ENCODE peak calls at places on chromosomes 1 and 21, in four cellular contexts. C is fibroblast of lung, Z is cardiac fibroblast, W is esophagus muscularis mucosa. H is an unnamed sample.

GRCh38 chr1:29297476-29297875 is 61.2 kb downstream of the PTPRU start:
- DNase-seq in C (peak), W (no peak), Z (no peak), H (no peak)

GRCh38 chr1:172746091-172746949 is 87.4 kb downstream of the FASLG start:
- DNase-seq in W (no peak), C (peak), Z (peak), H (peak)

GRCh38 chr1:183480971-183481431 is 8.7 kb downstream of the SMG7 start:
- DNase-seq in W (no peak), C (peak), Z (peak), H (no peak)

GRCh38 chr1:116201921-116202320 is 90.7 kb downstream of the MAB21L3 start:
- DNase-seq in C (peak), Z (no peak), W (no peak), H (no peak)

GRCh38 chr1:111726311-111726710 is 12.9 kb downstream of the INKA2 start:
- DNase-seq in Z (no peak), C (no peak), W (peak), H (no peak)

GRCh38 chr1:232704694-232705680 is 75.1 kb upstream of the SIPA1L2 start:
- DNase-seq in C (peak), W (no peak), Z (peak), H (peak)

GRCh38 chr1:245463392-245464165 is 308.8 kb downstream of the KIF26B start:
- DNase-seq in C (no peak), W (no peak), Z (no peak), H (no peak)

GRCh38 chr1:101237229-101237837 is 514 bp downstream of the S1PR1 start:
- DNase-seq in W (no peak), Z (peak), C (peak), H (peak)

GRCh38 chr1:162003061-162003824 is 20.4 kb downstream of the OLFML2B start:
- DNase-seq in C (peak), Z (peak), W (no peak), H (peak)

GRCh38 chr1:25565188-25565591 is 21.8 kb downstream of the LDLRAP1 start:
- DNase-seq in W (no peak), Z (no peak), C (peak), H (no peak)

GRCh38 chr1:1181129-1181937 is 7.7 kb downstream of the TTLL10 start:
- DNase-seq in Z (no peak), W (no peak), C (no peak), H (no peak)

GRCh38 chr1:80988896-80989295 is 811.8 kb upstream of the ADGRL2 start:
- DNase-seq in C (peak), Z (peak), W (no peak), H (no peak)

GRCh38 chr1:24557711-24558121 is 1.8 kb downstream of the NCMAP start:
- DNase-seq in Z (no peak), C (no peak), W (no peak), H (no peak)

GRCh38 chr1:246012271-246012854 is 494.7 kb downstream of the SMYD3 start:
- DNase-seq in C (peak), Z (peak), W (no peak), H (no peak)

GRCh38 chr1:246690100-246690499 is 34.1 kb upstream of the SCCPDH start:
- DNase-seq in Z (no peak), W (no peak), C (no peak), H (no peak)

GRCh38 chr1:167491586-167492408 is 26.5 kb downstream of the CD247 start:
- DNase-seq in W (no peak), Z (no peak), C (no peak), H (no peak)

GRCh38 chr1:46617108-46617694 is 590 bp upstream of the MOB3C start:
- DNase-seq in Z (no peak), C (no peak), W (no peak), H (no peak)

GRCh38 chr1:27668808-27669723 is 2.9 kb downstream of the IFI6 start:
- DNase-seq in Z (peak), W (no peak), C (peak), H (no peak)

GRCh38 chr1:240683576-240683975 is 71.6 kb upstream of the GREM2 start:
- DNase-seq in C (no peak), W (no peak), Z (no peak), H (no peak)

GRCh38 chr1:55823521-55824296 is 608.5 kb upstream of the USP24 start:
- DNase-seq in Z (peak), W (no peak), C (peak), H (peak)

GRCh38 chr1:184085667-184086066 is 34.1 kb downstream of the TSEN15 start:
- DNase-seq in Z (no peak), W (no peak), C (no peak), H (no peak)

GRCh38 chr21:45855248-45855801 is 126.2 kb upstream of the COL6A1 start:
- DNase-seq in Z (no peak), W (no peak), C (no peak), H (no peak)

DNA sequence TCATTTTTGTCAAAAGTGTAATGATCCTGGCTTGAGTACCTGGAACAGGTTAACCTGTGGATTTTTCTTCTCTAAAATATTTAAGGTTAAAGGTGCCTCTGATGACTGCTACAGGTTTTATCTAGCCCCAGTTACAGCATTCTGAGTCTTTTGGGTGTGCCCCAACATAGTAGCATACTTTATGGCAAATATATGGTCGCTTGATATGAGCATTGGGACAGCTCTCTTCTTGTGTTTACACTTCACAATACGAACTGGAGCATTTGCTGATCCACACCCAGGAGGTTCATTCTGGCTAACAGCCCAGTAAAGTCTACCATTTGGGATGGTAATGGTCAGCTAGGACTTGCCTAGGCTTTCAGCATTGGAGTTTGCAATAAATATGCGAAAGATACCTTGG is 101.2 kb downstream of the DISP1 start:
- DNase-seq in Z (no peak), W (no peak), C (no peak), H (no peak)
- H3K4me3 ChIP-seq in Z (no peak), W (no peak), C (no peak), H (no peak)

DNA sequence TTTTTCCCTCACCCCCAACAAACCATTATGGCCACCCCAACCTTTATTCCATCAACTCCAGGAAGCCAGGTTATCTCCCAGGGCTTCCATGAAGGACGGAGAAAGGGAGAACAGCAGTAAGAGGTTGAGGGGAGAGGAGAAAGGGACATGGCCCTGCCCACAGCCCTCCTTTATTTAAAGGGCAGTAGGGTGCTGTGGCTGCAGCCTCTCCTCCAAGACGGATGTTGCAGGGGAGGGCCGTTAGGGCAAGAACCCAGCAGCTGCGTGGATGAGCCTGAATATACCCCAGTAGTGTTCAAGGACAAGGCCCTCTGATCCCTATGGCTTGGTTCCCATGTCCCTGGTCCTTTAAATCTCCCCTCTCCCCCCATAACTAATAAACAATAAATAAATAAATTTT is 5.9 kb downstream of the RXFP4 start:
- DNase-seq in C (no peak), W (no peak), Z (no peak), H (no peak)
- H3K4me3 ChIP-seq in C (no peak), W (no peak), Z (no peak), H (no peak)

DNA sequence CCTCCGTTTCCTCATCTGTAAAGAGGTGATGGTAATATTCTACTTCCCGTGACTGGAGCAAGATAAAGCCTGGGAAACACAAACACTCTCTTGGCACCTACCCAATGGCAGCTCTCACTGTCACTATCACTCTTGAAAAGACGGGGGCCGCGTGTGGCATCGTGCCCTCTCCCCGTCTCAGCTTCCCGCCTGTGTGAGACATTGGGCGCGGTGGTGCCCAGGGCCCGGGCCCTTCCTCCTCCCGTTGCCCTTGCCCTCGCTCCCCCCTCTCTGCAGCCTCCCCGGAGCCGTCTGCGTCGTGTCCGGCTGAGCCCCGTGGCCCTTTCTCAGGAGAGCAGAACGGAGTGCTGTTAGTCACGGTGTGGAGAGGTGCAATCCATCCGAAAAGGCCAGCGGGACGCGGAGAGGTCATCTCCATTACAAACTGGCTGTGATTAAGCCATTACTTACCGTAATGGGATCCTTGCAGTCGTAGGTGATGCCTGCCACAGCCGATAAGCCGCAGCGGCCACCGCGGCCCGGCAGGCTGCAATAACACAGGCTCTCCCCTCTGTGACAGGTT is 156.4 kb upstream of the ZC3H12A start:
- DNase-seq in Z (no peak), W (no peak), C (no peak), H (no peak)
- H3K4me3 ChIP-seq in Z (no peak), W (no peak), C (no peak), H (no peak)

GRCh38 chr1:92481598-92482403 is 4.9 kb downstream of the GFI1 start:
- DNase-seq in C (no peak), W (no peak), Z (no peak), H (no peak)
- H3K4me3 ChIP-seq in C (peak), W (peak), Z (peak), H (peak)

DNA sequence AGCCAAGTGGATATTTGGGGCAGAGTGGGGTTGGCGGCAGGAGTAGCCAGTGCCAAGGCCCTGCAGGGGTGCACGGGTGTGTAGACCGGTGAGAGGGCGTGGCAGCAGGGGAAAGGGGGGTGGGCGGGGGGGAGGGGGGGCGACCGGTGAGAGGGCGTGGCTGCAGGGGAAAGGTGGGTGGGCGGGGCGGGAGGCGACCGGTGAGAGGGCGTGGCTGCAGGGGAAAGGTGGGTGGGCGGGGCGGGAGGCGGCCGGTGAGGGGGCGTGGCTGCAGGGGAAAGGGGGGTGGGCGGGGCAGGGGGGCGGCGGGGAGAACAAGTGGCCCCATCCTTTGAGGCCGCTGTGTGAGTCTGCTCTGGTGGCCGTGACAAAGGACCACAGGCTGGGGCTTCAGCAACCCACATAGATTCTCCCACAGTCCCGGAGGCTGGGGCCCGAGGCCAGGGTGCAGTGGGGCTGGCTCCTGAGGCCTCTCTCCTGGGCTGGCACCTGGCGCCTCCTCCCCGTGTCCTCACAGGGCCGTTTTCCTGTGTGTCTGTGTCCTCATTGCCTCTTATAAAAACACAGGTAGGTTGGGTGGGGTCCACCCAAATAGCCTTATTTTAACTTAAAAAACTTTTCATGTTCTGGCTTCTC is 25.8 kb downstream of the RRP1 start:
- DNase-seq in Z (no peak), W (no peak), C (no peak), H (no peak)
- H3K4me3 ChIP-seq in Z (no peak), W (no peak), C (no peak), H (no peak)

DNA sequence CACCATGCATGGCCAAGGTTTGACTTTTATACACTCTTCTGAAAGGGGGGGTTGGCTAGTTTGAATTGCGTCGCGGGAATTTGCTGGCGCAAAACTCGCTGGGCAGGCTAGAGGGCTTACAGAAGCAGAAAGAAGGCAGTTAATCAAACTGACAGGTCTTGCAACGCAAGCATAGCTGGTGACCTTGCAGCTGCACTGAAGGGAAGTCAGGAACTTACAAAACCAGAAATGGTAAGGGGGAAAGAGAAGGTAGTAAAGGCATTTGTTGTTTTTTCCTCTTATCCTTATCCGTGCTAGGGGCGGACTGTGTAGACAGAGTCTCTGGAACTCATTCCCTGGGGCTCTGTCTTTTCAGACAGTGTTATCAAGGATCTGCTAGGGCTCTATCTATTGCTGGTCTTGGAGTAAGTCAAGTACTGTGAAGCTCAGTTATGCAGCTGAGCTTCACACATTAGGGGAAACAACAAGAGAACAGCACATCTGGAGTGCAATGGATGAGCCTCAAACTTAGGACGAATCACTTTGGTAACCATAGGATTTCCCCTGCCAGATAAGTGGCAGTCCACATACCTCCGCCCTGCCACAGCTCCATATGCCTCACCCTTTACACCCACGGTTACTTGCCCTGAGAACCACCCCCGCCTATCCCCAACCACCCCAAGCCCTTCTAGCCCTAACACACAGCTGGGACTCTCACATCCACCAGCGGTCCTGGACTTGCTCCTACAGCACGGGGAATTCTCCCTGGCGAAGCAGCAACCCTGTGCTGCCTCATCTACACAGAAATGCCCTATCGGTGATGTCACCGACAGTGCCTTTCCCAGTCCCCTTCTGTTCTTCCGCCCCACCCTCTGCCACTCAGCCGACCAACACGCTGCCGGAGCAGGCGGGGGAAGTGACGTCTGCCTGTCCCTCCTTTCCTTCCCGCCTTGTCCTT is 251.4 kb downstream of the FAM72C start:
- DNase-seq in Z (peak), C (no peak), W (no peak), H (no peak)
- H3K4me3 ChIP-seq in Z (no peak), C (no peak), W (no peak), H (no peak)

GRCh38 chr1:212514782-212515181 is 82.1 kb downstream of the NENF start:
- DNase-seq in W (no peak), C (no peak), Z (no peak), H (no peak)
- H3K4me3 ChIP-seq in W (peak), C (no peak), Z (no peak), H (no peak)

H was measured in skeletal muscle cell.